ENCODE peak calls at places on chromosomes 5 and 9, in five cellular contexts. G is heart right ventricle; C is NCI-H2107; M is mesenchymal stem cell; Q is CD4-positive, alpha-beta memory T cell. K is an unnamed sample.

GRCh38 chr5:52690236-52690685 is 97.5 kb upstream of the ITGA1 start:
- DNase-seq in Q (no peak), M (peak), G (no peak), C (no peak), K (no peak)

GRCh38 chr5:39379683-39380082 is 15.4 kb upstream of the C9 start:
- DNase-seq in M (no peak), C (no peak), Q (no peak), G (no peak), K (no peak)

GRCh38 chr5:16889203-16889971 is 46.7 kb downstream of the MYO10 start:
- DNase-seq in G (no peak), Q (no peak), C (no peak), M (peak), K (no peak)

GRCh38 chr5:143931389-143931984 is 119.5 kb downstream of the HMHB1 start:
- DNase-seq in G (no peak), Q (no peak), M (no peak), C (no peak), K (no peak)

GRCh38 chr9:77386187-77386586 is 208.9 kb downstream of the VPS13A start:
- DNase-seq in C (no peak), M (peak), Q (no peak), G (no peak), K (no peak)

GRCh38 chr5:78964889-78965288 is 20.2 kb downstream of the ARSB start:
- DNase-seq in G (no peak), M (peak), C (peak), Q (no peak), K (peak)

GRCh38 chr5:40572947-40573346 is 106.8 kb upstream of the PTGER4 start:
- DNase-seq in M (no peak), Q (no peak), G (no peak), C (no peak), K (no peak)

GRCh38 chr9:29793970-29794369 is 2220.7 kb upstream of the C9orf72 start:
- DNase-seq in G (no peak), C (no peak), M (no peak), Q (no peak), K (no peak)

GRCh38 chr9:116565986-116566385 is 121.1 kb upstream of the TRIM32 start:
- DNase-seq in C (no peak), M (no peak), G (no peak), Q (no peak), K (no peak)

GRCh38 chr9:89428901-89429890 is 68.7 kb downstream of the SEMA4D start:
- DNase-seq in Q (peak), G (no peak), M (no peak), C (no peak), K (no peak)

GRCh38 chr5:10351199-10351881 is 2.2 kb upstream of the MARCHF6 start:
- DNase-seq in Q (no peak), G (no peak), C (no peak), M (peak), K (no peak)

GRCh38 chr5:126004636-126005035 is 418.6 kb upstream of the GRAMD2B start:
- DNase-seq in C (no peak), M (peak), G (no peak), Q (no peak), K (no peak)

GRCh38 chr9:113511856-113512761 is 48.6 kb downstream of the RGS3 start:
- DNase-seq in Q (peak), G (no peak), M (peak), C (no peak), K (no peak)

GRCh38 chr9:136243631-136244030 is 2.0 kb downstream of the QSOX2 start:
- DNase-seq in G (no peak), C (no peak), M (no peak), Q (no peak), K (no peak)

GRCh38 chr5:4095918-4096630 is 500.4 kb downstream of the IRX1 start:
- DNase-seq in M (no peak), G (no peak), C (no peak), Q (no peak), K (no peak)

GRCh38 chr5:173290477-173291131 is 37.6 kb downstream of the STC2 start:
- DNase-seq in M (peak), Q (no peak), G (no peak), C (no peak), K (peak)

GRCh38 chr5:114898602-114899001 is 271.1 kb downstream of the TRIM36 start:
- DNase-seq in M (no peak), C (no peak), Q (no peak), G (no peak), K (no peak)

GRCh38 chr9:79862921-79863890 is 291.4 kb downstream of the TLE4 start:
- DNase-seq in C (no peak), M (no peak), G (no peak), Q (no peak), K (no peak)

GRCh38 chr5:61466017-61466416 is 134.0 kb downstream of the ZSWIM6 start:
- DNase-seq in M (no peak), Q (no peak), C (no peak), G (no peak), K (no peak)

GRCh38 chr9:36987409-36987808 is 46.7 kb downstream of the PAX5 start:
- DNase-seq in Q (no peak), C (no peak), G (no peak), M (no peak), K (no peak)

GRCh38 chr5:10301842-10302610 is 5.7 kb downstream of the CMBL start:
- DNase-seq in M (no peak), Q (no peak), C (no peak), G (peak), K (no peak)

GRCh38 chr5:392431-392988 is 50.5 kb upstream of the EXOC3 start:
- DNase-seq in Q (peak), G (no peak), M (peak), C (no peak), K (peak)

GRCh38 chr5:17228833-17229291 is 11.4 kb downstream of the BASP1 start:
- DNase-seq in C (peak), M (peak), G (no peak), Q (no peak), K (no peak)

GRCh38 chr9:105243015-105243686 is 1.3 kb upstream of the SLC44A1 start:
- DNase-seq in G (no peak), Q (no peak), M (peak), C (no peak), K (no peak)

GRCh38 chr9:21961569-21961968 is 32.6 kb downstream of the CDKN2A start:
- DNase-seq in G (no peak), C (no peak), M (no peak), Q (no peak), K (no peak)

GRCh38 chr9:4750021-4750673 is 9.1 kb upstream of the AK3 start:
- DNase-seq in Q (peak), M (peak), C (peak), G (no peak), K (no peak)

GRCh38 chr9:12884736-12885395 is 110.0 kb downstream of the LURAP1L start:
- DNase-seq in G (no peak), Q (no peak), C (no peak), M (peak), K (peak)

GRCh38 chr5:37837101-37838032 is 2.5 kb downstream of the GDNF start:
- DNase-seq in Q (peak), C (peak), M (peak), G (peak), K (peak)

GRCh38 chr9:123440256-123440655 is 84.3 kb downstream of the CRB2 start:
- DNase-seq in Q (no peak), M (no peak), G (no peak), C (no peak), K (no peak)

GRCh38 chr5:93600409-93601052 is 17.5 kb downstream of the NR2F1 start:
- DNase-seq in G (no peak), C (no peak), Q (no peak), M (peak), K (no peak)

GRCh38 chr9:95820076-95820475 is 55.4 kb upstream of the ERCC6L2 start:
- DNase-seq in Q (no peak), C (no peak), M (no peak), G (no peak), K (no peak)